ENCODE peak calls at places on chromosomes 11 and 22, in six cellular contexts. U is fibroblast of the conjunctiva, D is HS-5, W is NCI-H1092 treated with DMSO at 0.1 percent for 48 hours, A is mucosa of descending colon, J is right cardiac atrium. L is an unnamed sample.

GRCh38 chr11:9138612-9139579 is 47.5 kb upstream of the SCUBE2 start:
- DNase-seq in A (no peak), D (peak; percentile 83), U (peak; percentile 58), J (no peak), W (peak; percentile 98), L (no peak)

GRCh38 chr22:49426618-49427266 is 400.9 kb downstream of the BRD1 start:
- DNase-seq in J (no peak), W (no peak), D (no peak), U (no peak), A (no peak), L (no peak)

GRCh38 chr11:133180201-133180600 is 352.1 kb downstream of the OPCML start:
- DNase-seq in J (no peak), U (no peak), A (no peak), W (no peak), D (no peak), L (no peak)

GRCh38 chr22:44023404-44024287 is 456 bp upstream of the PARVB start:
- DNase-seq in D (no peak), A (peak; percentile 67), W (no peak), J (peak; percentile 85), U (no peak), L (peak; percentile 64)

GRCh38 chr11:122192634-122193245 is 76.7 kb upstream of the BLID start:
- DNase-seq in W (no peak), U (no peak), D (no peak), A (no peak), J (no peak), L (no peak)

GRCh38 chr11:57641426-57641825 is 8.3 kb downstream of the YPEL4 start:
- DNase-seq in J (no peak), D (no peak), A (no peak), U (peak; percentile 65), W (peak; percentile 31), L (no peak)

GRCh38 chr11:129743029-129743846 is 72.4 kb upstream of the TMEM45B start:
- DNase-seq in D (no peak), A (no peak), J (peak; percentile 53), U (no peak), W (no peak), L (peak; percentile 32)

GRCh38 chr11:70488171-70488570 is 89.8 kb downstream of the CTTN start:
- DNase-seq in U (no peak), D (no peak), J (peak; percentile 11), A (peak; percentile 14), W (no peak), L (no peak)

GRCh38 chr22:40243891-40244290 is 66.2 kb downstream of the TNRC6B start:
- DNase-seq in J (no peak), W (no peak), U (no peak), D (no peak), A (no peak), L (no peak)

GRCh38 chr11:93017821-93018690 is 48.6 kb downstream of the MTNR1B start:
- DNase-seq in U (no peak), D (no peak), J (no peak), A (no peak), W (no peak), L (peak; percentile 53)

L was measured in right lobe of liver.